ENCODE peak calls at places on chromosomes 6 and 20, in five cellular contexts. Y is neuronal stem cell, L is IMR-90, J is mesenchymal stem cell, E is H1. F is an unnamed sample. For H3K36me3, the result is how much of the 10 kb centered on the place peaks cover.

GRCh38 chr20:40770564-40771307 is 81.7 kb upstream of the MAFB start:
- DNase-seq in Y (no peak), L (no peak), J (no peak), E (peak), F (no peak)

GRCh38 chr6:155125916-155126315 is 130.8 kb downstream of the TIAM2 start:
- DNase-seq in Y (no peak), L (peak), J (no peak), E (no peak), F (no peak)

GRCh38 chr6:44473870-44474631 is 86.5 kb downstream of the CDC5L start:
- DNase-seq in Y (no peak), L (no peak), J (no peak), E (no peak), F (no peak)

GRCh38 chr6:129280719-129281118 is 397.8 kb downstream of the LAMA2 start:
- DNase-seq in Y (no peak), L (no peak), J (no peak), E (no peak), F (no peak)

GRCh38 chr20:32645134-32645533 is 28.6 kb downstream of the C20orf203 start:
- DNase-seq in Y (no peak), L (no peak), J (no peak), E (no peak), F (no peak)

GRCh38 chr6:1267057-1267732 is 44.7 kb upstream of the FOXQ1 start:
- DNase-seq in Y (no peak), L (no peak), J (peak), E (no peak), F (no peak)

GRCh38 chr20:5991623-5992441 is 41.4 kb downstream of the MCM8 start:
- DNase-seq in Y (no peak), L (peak), J (peak), E (no peak), F (peak)

GRCh38 chr20:49669601-49670189 is 44.0 kb downstream of the B4GALT5 start:
- DNase-seq in Y (no peak), L (no peak), J (no peak), E (no peak), F (no peak)

GRCh38 chr6:32154514-32155161 is 697 bp downstream of the PPT2 start:
- DNase-seq in Y (no peak), L (peak), J (peak), E (peak), F (peak)

GRCh38 chr20:37526839-37527637 is 638 bp downstream of the BLCAP start:
- DNase-seq in Y (no peak), L (peak), J (peak), E (no peak), F (peak)

GRCh38 chr6:146914563-146915483 is 289.4 kb upstream of the STXBP5 start:
- DNase-seq in Y (no peak), L (peak), J (peak), E (no peak), F (peak)

GRCh38 chr6:1325471-1326309 is 13.8 kb downstream of the FOXQ1 start:
- DNase-seq in Y (no peak), L (peak), J (peak), E (no peak), F (no peak)

GRCh38 chr6:131958551-131959470 is 7.6 kb upstream of the CCN2 start:
- DNase-seq in Y (no peak), L (no peak), J (no peak), E (no peak), F (no peak)

GRCh38 chr6:160252073-160252809 is 6.4 kb downstream of the SLC22A2 start:
- DNase-seq in Y (no peak), L (no peak), J (no peak), E (no peak), F (no peak)

GRCh38 chr20:9261781-9262180 is 192.9 kb downstream of the PLCB4 start:
- DNase-seq in Y (no peak), L (no peak), J (no peak), E (no peak), F (no peak)

GRCh38 chr20:22949710-22950109 is 85.4 kb upstream of the SSTR4 start:
- DNase-seq in Y (no peak), L (no peak), J (peak), E (no peak), F (no peak)

GRCh38 chr6:32127717-32128592 is at the start of gene ATF6B:
- DNase-seq in Y (peak), L (peak), J (peak), E (peak), F (peak)

GRCh38 chr6:32177182-32177787 is 920 bp upstream of the RNF5 start:
- DNase-seq in Y (no peak), L (no peak), J (no peak), E (peak), F (no peak)

GRCh38 chr20:40724566-40724965 is 35.5 kb upstream of the MAFB start:
- DNase-seq in Y (no peak), L (no peak), J (no peak), E (no peak), F (no peak)

GRCh38 chr6:23454090-23454998 is 671.7 kb upstream of the NRSN1 start:
- DNase-seq in Y (no peak), L (peak), J (peak), E (no peak), F (no peak)

GRCh38 chr6:134029495-134030455 is 22.6 kb downstream of the SLC2A12 start:
- DNase-seq in Y (no peak), L (peak), J (peak), E (no peak), F (no peak)

GRCh38 chr20:23434521-23435313 is 4.8 kb upstream of the CSTL1 start:
- DNase-seq in Y (no peak), L (no peak), J (no peak), E (no peak), F (no peak)

GRCh38 chr20:50588034-50588736 is 78.0 kb downstream of the PTPN1 start:
- DNase-seq in Y (peak), L (peak), J (peak), E (peak), F (peak)

GRCh38 chr6:137666202-137666774 is 172.1 kb upstream of the OLIG3 start:
- DNase-seq in Y (no peak), L (no peak), J (peak), E (no peak), F (no peak)

GRCh38 chr6:15387118-15387517 is 141.2 kb downstream of the JARID2 start:
- DNase-seq in Y (no peak), L (peak), J (no peak), E (no peak), F (no peak)

GRCh38 chr20:59873409-59873808 is 60.0 kb downstream of the SYCP2 start:
- DNase-seq in Y (no peak), L (no peak), J (no peak), E (no peak), F (no peak)

GRCh38 chr6:7258231-7258763 is 54.7 kb downstream of the SSR1 start:
- DNase-seq in Y (no peak), L (no peak), J (no peak), E (no peak), F (no peak)

GRCh38 chr6:2563635-2564034 is 187.1 kb downstream of the MYLK4 start:
- DNase-seq in Y (no peak), L (peak), J (no peak), E (no peak), F (no peak)

GRCh38 chr20:11219192-11219591 is 545.4 kb upstream of the JAG1 start:
- DNase-seq in Y (no peak), L (no peak), J (no peak), E (no peak), F (no peak)

GRCh38 chr6:161029195-161029809 is 37.7 kb downstream of the MAP3K4 start:
- DNase-seq in Y (no peak), L (peak), J (peak), E (no peak), F (peak)

GRCh38 chr6:101401792-101402617 is 8.5 kb downstream of the GRIK2 start:
- DNase-seq in Y (peak), L (peak), J (peak), E (peak), F (no peak)

GRCh38 chr6:135506270-135506997 is 8.9 kb upstream of the AHI1 start:
- DNase-seq in Y (no peak), L (peak), J (peak), E (no peak), F (no peak)

GRCh38 chr6:157813191-157813590 is 9.9 kb upstream of the SNX9 start:
- DNase-seq in Y (no peak), L (peak), J (no peak), E (no peak), F (no peak)

GRCh38 chr6:130136803-130137202 is 85.9 kb downstream of the SAMD3 start:
- DNase-seq in Y (no peak), L (peak), J (no peak), E (no peak), F (no peak)

GRCh38 chr6:7505196-7505699 is 36.2 kb upstream of the DSP start:
- DNase-seq in Y (peak), L (peak), J (peak), E (peak), F (peak)

GRCh38 chr6:56691201-56691595 is 48.5 kb upstream of the DST start:
- DNase-seq in Y (no peak), L (no peak), J (no peak), E (no peak), F (no peak)

GRCh38 chr6:30748301-30748769 is 4.0 kb upstream of the IER3 start:
- DNase-seq in Y (no peak), L (peak), J (peak), E (no peak), F (no peak)

GRCh38 chr6:73579851-73580246 is 59.0 kb upstream of the EEF1A1 start:
- DNase-seq in Y (peak), L (peak), J (peak), E (no peak), F (no peak)
- H4K91ac ChIP-seq in Y (no peak), L (peak), J (no peak), E (peak), F (peak)

GRCh38 chr20:46065691-46066090 is 24.1 kb downstream of the NCOA5 start:
- DNase-seq in Y (no peak), L (no peak), J (no peak), E (no peak), F (no peak)
- H3K36me3 ChIP-seq in Y (half or more), L (half or more), J (half or more), E (under half), F (half or more)

DNA sequence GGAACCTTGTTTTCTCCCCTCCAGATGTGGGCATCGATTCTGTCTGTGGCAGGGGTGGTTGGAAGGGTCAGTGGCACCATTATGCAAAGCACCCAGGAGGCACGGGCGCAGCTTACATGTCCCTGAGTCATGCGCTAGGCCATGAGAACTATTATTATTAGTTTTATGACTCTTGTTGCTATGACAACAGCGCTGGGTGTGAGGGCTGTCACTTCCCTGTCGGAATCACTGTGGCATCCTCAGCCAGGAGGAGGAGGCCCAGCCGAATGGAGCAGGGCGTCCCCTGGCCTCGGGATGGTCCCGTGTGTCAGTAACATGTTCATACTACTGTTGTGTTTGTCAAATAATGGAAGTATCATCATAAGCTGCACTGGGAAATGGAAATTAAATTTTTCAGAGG is 247.8 kb downstream of the CDH4 start:
- DNase-seq in Y (no peak), L (peak), J (peak), E (no peak), F (no peak)
- H3K14ac ChIP-seq in Y (no peak), L (no peak), J (no peak), E (no peak), F (peak)

DNA sequence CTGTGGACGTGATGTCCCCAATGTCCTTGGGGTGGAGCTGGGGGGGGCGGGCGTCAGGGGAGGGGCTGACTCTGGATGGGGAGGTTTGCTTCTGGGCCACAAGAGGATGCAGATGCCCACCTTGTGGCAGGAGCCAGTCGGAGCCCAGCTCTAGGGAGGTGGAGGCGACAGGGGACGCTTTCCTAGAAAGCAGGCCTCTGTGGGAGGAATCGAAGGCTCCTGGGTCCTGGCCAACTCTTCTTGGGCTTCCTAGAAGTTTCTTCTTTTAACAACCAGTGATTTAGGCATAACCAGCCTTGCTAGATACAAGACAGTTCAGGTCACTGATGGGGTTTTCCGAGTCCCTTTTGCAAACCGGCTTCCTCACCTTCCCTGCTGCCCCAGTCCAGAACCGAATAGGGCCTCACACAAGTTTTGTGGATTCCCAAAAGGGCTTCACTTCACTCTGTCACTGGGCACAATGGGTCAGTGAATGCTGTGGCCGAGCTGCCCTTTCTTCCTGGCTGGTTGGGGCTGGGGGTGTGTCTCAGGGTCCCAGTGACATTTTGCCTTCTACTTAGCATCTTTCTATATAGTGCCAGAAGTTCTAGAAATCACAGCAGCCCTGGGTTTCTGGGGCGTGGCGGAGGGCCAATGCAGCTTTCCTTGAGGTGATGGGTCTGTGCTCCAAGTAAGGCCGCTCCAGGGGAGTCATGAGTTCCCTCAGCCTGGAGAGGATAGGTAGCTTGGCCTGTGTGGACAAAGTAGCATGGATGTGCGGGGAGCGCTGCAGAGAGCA is 78.4 kb upstream of the FOXP4 start:
- DNase-seq in Y (no peak), L (no peak), J (no peak), E (no peak), F (no peak)
- H4K91ac ChIP-seq in Y (no peak), L (no peak), J (no peak), E (no peak), F (peak)

GRCh38 chr6:34858681-34859080 is 29.2 kb downstream of the TAF11 start:
- DNase-seq in Y (no peak), L (no peak), J (no peak), E (no peak), F (no peak)
- H3K36me3 ChIP-seq in Y (half or more), L (under half), J (under half), E (under half), F (under half)

F was measured in trophoblast cell.